ENCODE peak calls at places on chromosomes 2 and 18, in seven cellular contexts. One of them, this sample, is unnamed.

GRCh38 chr2:71466301-71467179 is 13.2 kb downstream of the DYSF start:
- DNase-seq in NCI-H1417: no peak
- DNase-seq in midbrain: no peak
- DNase-seq in stimulated activated CD4-positive, alpha-beta T cell treated with anti-CD3 and anti-CD28 coated beads, Interleukin-12 subunit alpha, Interleukin-12 subunit beta, amount 100 ng/mL, for 48 hours: no peak
- DNase-seq in NCI-H748 treated with DMSO at 0.1 percent for 48 hours: no peak
- DNase-seq in HTR-8/SVneo: peak; percentile 86
- DNase-seq in CD8-positive, alpha-beta T cell: no peak
- DNase-seq in this sample: no peak

GRCh38 chr2:122193622-122194021 is 438.2 kb downstream of the TSN start:
- DNase-seq in NCI-H1417: no peak
- DNase-seq in midbrain: no peak
- DNase-seq in stimulated activated CD4-positive, alpha-beta T cell treated with anti-CD3 and anti-CD28 coated beads, Interleukin-12 subunit alpha, Interleukin-12 subunit beta, amount 100 ng/mL, for 48 hours: no peak
- DNase-seq in NCI-H748 treated with DMSO at 0.1 percent for 48 hours: no peak
- DNase-seq in HTR-8/SVneo: no peak
- DNase-seq in CD8-positive, alpha-beta T cell: no peak
- DNase-seq in this sample: no peak

GRCh38 chr2:9288233-9288632 is 81.6 kb downstream of the ASAP2 start:
- DNase-seq in NCI-H1417: no peak
- DNase-seq in midbrain: no peak
- DNase-seq in stimulated activated CD4-positive, alpha-beta T cell treated with anti-CD3 and anti-CD28 coated beads, Interleukin-12 subunit alpha, Interleukin-12 subunit beta, amount 100 ng/mL, for 48 hours: no peak
- DNase-seq in NCI-H748 treated with DMSO at 0.1 percent for 48 hours: no peak
- DNase-seq in HTR-8/SVneo: no peak
- DNase-seq in CD8-positive, alpha-beta T cell: no peak
- DNase-seq in this sample: no peak

GRCh38 chr18:27713727-27714080 is 463.2 kb downstream of the CDH2 start:
- DNase-seq in NCI-H1417: peak; percentile 15
- DNase-seq in midbrain: no peak
- DNase-seq in stimulated activated CD4-positive, alpha-beta T cell treated with anti-CD3 and anti-CD28 coated beads, Interleukin-12 subunit alpha, Interleukin-12 subunit beta, amount 100 ng/mL, for 48 hours: no peak
- DNase-seq in NCI-H748 treated with DMSO at 0.1 percent for 48 hours: no peak
- DNase-seq in HTR-8/SVneo: no peak
- DNase-seq in CD8-positive, alpha-beta T cell: no peak
- DNase-seq in this sample: no peak

GRCh38 chr2:37647941-37648315 is 23.5 kb downstream of the CDC42EP3 start:
- DNase-seq in NCI-H1417: no peak
- DNase-seq in midbrain: no peak
- DNase-seq in stimulated activated CD4-positive, alpha-beta T cell treated with anti-CD3 and anti-CD28 coated beads, Interleukin-12 subunit alpha, Interleukin-12 subunit beta, amount 100 ng/mL, for 48 hours: no peak
- DNase-seq in NCI-H748 treated with DMSO at 0.1 percent for 48 hours: no peak
- DNase-seq in HTR-8/SVneo: no peak
- DNase-seq in CD8-positive, alpha-beta T cell: no peak
- DNase-seq in this sample: no peak

GRCh38 chr2:13201924-13202323 is 485.2 kb downstream of the TRIB2 start:
- DNase-seq in NCI-H1417: peak; percentile 24
- DNase-seq in midbrain: no peak
- DNase-seq in stimulated activated CD4-positive, alpha-beta T cell treated with anti-CD3 and anti-CD28 coated beads, Interleukin-12 subunit alpha, Interleukin-12 subunit beta, amount 100 ng/mL, for 48 hours: no peak
- DNase-seq in NCI-H748 treated with DMSO at 0.1 percent for 48 hours: no peak
- DNase-seq in HTR-8/SVneo: no peak
- DNase-seq in CD8-positive, alpha-beta T cell: no peak
- DNase-seq in this sample: no peak

GRCh38 chr2:40372278-40372580 is 79.7 kb downstream of the SLC8A1 start:
- DNase-seq in NCI-H1417: peak; percentile 55
- DNase-seq in midbrain: no peak
- DNase-seq in stimulated activated CD4-positive, alpha-beta T cell treated with anti-CD3 and anti-CD28 coated beads, Interleukin-12 subunit alpha, Interleukin-12 subunit beta, amount 100 ng/mL, for 48 hours: no peak
- DNase-seq in NCI-H748 treated with DMSO at 0.1 percent for 48 hours: no peak
- DNase-seq in HTR-8/SVneo: no peak
- DNase-seq in CD8-positive, alpha-beta T cell: no peak
- DNase-seq in this sample: no peak

GRCh38 chr2:151786493-151786892 is 41.7 kb downstream of the ARL5A start:
- DNase-seq in NCI-H1417: no peak
- DNase-seq in midbrain: no peak
- DNase-seq in stimulated activated CD4-positive, alpha-beta T cell treated with anti-CD3 and anti-CD28 coated beads, Interleukin-12 subunit alpha, Interleukin-12 subunit beta, amount 100 ng/mL, for 48 hours: no peak
- DNase-seq in NCI-H748 treated with DMSO at 0.1 percent for 48 hours: no peak
- DNase-seq in HTR-8/SVneo: no peak
- DNase-seq in CD8-positive, alpha-beta T cell: no peak
- DNase-seq in this sample: no peak

GRCh38 chr2:60215295-60215990 is 338.0 kb downstream of the BCL11A start:
- DNase-seq in NCI-H1417: no peak
- DNase-seq in midbrain: no peak
- DNase-seq in stimulated activated CD4-positive, alpha-beta T cell treated with anti-CD3 and anti-CD28 coated beads, Interleukin-12 subunit alpha, Interleukin-12 subunit beta, amount 100 ng/mL, for 48 hours: no peak
- DNase-seq in NCI-H748 treated with DMSO at 0.1 percent for 48 hours: no peak
- DNase-seq in HTR-8/SVneo: no peak
- DNase-seq in CD8-positive, alpha-beta T cell: no peak
- DNase-seq in this sample: no peak

GRCh38 chr18:4455113-4455811 is at the start of gene DLGAP1:
- DNase-seq in NCI-H1417: peak; percentile 59
- DNase-seq in midbrain: peak; percentile 51
- DNase-seq in stimulated activated CD4-positive, alpha-beta T cell treated with anti-CD3 and anti-CD28 coated beads, Interleukin-12 subunit alpha, Interleukin-12 subunit beta, amount 100 ng/mL, for 48 hours: no peak
- DNase-seq in NCI-H748 treated with DMSO at 0.1 percent for 48 hours: no peak
- DNase-seq in HTR-8/SVneo: no peak
- DNase-seq in CD8-positive, alpha-beta T cell: no peak
- DNase-seq in this sample: no peak

GRCh38 chr2:17719562-17720371 is 33.8 kb downstream of the SMC6 start:
- DNase-seq in NCI-H1417: peak; percentile 14
- DNase-seq in midbrain: peak; percentile 5
- DNase-seq in stimulated activated CD4-positive, alpha-beta T cell treated with anti-CD3 and anti-CD28 coated beads, Interleukin-12 subunit alpha, Interleukin-12 subunit beta, amount 100 ng/mL, for 48 hours: no peak
- DNase-seq in NCI-H748 treated with DMSO at 0.1 percent for 48 hours: no peak
- DNase-seq in HTR-8/SVneo: peak; percentile 14
- DNase-seq in CD8-positive, alpha-beta T cell: no peak
- DNase-seq in this sample: no peak

This sample was measured in iPS DF 19.7.